ENCODE peak calls at places on chromosome 18, in four cellular contexts. E, T, K and X are unnamed samples.

GRCh38 chr18:24039666-24040065 is 25.1 kb downstream of the TTC39C start:
- DNase-seq in E (no peak), K (no peak), T (no peak), X (no peak)

GRCh38 chr18:25072205-25072604 is 279.8 kb downstream of the ZNF521 start:
- DNase-seq in K (no peak), E (no peak), T (no peak), X (no peak)

GRCh38 chr18:76805221-76805620 is 17.1 kb upstream of the ZNF236 start:
- DNase-seq in K (peak; percentile 17), E (no peak), T (no peak), X (peak; percentile 38)

GRCh38 chr18:26091047-26091630 is 726 bp upstream of the SS18 start:
- DNase-seq in E (no peak), K (no peak), T (peak; percentile 51), X (peak; percentile 54)

GRCh38 chr18:67520276-67521035 is 3.9 kb upstream of the DSEL start:
- DNase-seq in E (no peak), K (no peak), T (no peak), X (no peak)

GRCh38 chr18:12373032-12373770 is 3.8 kb downstream of the AFG3L2 start:
- DNase-seq in E (no peak), K (no peak), T (no peak), X (no peak)

GRCh38 chr18:68454511-68455228 is 260.2 kb downstream of the TMX3 start:
- DNase-seq in E (no peak), K (no peak), T (no peak), X (no peak)

GRCh38 chr18:44826418-44827259 is 146.0 kb downstream of the SETBP1 start:
- DNase-seq in K (no peak), T (no peak), E (no peak), X (no peak)

GRCh38 chr18:25815659-25816058 is 274.8 kb downstream of the SS18 start:
- DNase-seq in T (no peak), E (no peak), K (no peak), X (no peak)

GRCh38 chr18:49667462-49667861 is 105.6 kb downstream of the LIPG start:
- DNase-seq in T (no peak), E (no peak), K (no peak), X (no peak)

GRCh38 chr18:49666045-49666444 is 104.2 kb downstream of the LIPG start:
- DNase-seq in T (no peak), K (no peak), E (no peak), X (no peak)

GRCh38 chr18:49672853-49673252 is 111.0 kb downstream of the LIPG start:
- DNase-seq in T (no peak), K (no peak), E (no peak), X (no peak)

GRCh38 chr18:49669403-49669802 is 107.5 kb downstream of the LIPG start:
- DNase-seq in T (no peak), E (no peak), K (no peak), X (no peak)

GRCh38 chr18:49668583-49669290 is 106.9 kb downstream of the LIPG start:
- DNase-seq in K (no peak), E (no peak), T (no peak), X (peak; percentile 23)
- TF ChIP-seq FOXK2 in K (no peak), E (no peak), T (no peak), X (no peak)

DNA sequence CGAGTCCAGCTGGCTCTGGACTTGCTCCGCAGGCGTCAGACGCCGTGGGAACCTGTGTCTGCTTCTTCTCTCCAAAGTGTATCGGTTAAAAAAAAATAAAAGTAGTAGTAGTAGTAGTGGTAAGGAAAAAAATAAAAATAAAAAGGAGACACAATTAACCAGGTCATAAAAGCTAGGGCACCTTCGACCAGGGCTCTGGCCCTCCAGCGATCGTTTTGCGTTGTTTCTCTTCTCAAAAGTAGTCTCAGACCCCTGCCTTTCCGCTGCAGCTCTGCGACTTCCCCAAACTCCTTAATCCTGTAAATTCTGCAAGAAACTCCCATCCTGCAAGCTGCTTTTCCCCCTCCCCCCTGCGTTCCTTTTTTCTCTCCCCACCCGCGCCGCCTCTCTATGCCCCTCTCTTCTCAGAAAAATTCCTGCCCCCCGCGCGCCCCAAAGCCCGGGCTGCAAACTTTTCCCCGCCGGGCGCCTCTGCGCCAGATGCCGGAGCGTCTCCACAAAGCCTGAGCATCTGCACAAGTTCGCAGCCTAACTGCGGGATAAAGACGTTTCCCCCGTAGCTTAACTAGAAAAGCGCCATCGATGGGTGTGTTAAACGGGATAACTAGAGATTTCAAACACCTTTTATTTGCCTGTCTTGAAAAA is 1.9 kb upstream of the SALL3 start:
- DNase-seq in E (no peak), K (no peak), T (no peak), X (no peak)
- TF ChIP-seq FOXK2 in E (no peak), K (no peak), T (no peak), X (no peak)

DNA sequence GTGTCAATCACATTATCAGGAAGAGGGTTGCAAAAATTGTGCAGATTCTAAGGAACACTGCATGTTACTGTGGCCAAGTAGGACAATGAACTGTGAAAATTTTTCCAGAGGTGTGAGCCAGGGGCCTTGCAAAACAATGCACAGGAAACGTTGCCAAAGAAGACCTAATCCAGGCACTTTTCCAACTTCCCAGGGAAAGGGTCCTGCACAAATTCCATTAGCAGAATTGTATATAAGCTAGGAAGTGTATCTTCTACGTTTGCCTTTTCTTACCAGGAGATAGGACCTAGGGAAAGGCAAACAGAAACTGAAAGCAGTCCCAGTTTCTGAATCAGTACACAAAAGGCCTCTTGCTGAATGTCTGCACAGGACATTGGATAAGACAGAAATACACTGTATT is 1888.3 kb upstream of the CELF4 start:
- DNase-seq in T (no peak), K (no peak), E (no peak), X (peak; percentile 30)
- TF ChIP-seq FOXK2 in T (no peak), K (no peak), E (no peak), X (no peak)

DNA sequence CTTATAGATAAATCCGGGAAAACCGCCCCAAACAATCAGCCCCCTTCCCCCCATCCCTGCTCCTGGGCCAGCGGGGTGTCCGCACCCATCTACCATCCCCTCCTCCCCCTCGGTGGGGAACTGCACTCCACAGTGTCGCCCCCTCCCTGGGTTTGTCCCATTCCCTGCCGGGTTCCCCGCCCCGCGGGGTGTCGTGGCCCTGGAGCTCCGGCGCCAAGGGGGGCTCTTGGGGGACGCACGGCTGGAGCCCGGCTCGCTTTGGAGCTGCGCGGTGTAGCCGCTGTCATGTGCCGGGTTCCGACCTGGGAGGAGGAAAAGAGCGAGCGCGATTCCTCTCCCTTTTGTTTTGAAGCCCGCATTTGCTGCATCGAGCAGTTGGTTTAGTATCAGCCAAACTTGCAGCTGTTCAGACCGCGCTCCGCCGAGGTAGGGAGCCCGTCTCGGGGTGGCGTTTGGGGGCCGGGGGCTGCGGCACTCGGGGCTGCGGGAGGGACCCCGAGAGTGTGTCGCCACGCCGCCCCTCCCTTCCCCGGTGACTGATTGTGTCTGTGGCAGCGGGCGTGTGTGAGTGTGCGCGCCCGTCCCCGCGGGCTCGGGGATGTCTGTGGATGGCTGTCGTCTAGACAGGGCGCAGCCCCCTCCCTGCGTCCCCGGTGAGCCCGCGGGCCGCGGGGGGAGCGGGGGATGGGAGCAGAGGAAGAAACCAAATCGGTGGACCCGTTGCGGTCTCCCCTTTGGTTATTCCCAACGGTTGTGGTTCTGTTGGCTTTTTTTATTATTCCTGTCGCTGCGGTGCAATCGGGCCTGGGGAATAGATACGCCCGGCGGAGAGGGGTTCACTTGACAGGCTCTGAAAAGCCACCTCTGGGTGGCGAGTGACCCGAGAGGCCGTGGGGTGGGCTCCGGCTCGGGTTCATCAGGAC is 836 bp downstream of the CTIF start:
- DNase-seq in T (no peak), E (peak; percentile 17), K (peak; percentile 30), X (no peak)
- TF ChIP-seq FOXK2 in T (no peak), E (no peak), K (no peak), X (no peak)

GRCh38 chr18:36355511-36355910 is 58.0 kb downstream of the FHOD3 start:
- DNase-seq in K (no peak), E (no peak), T (no peak), X (no peak)
- TF ChIP-seq FOXK2 in K (no peak), E (no peak), T (no peak), X (no peak)

DNA sequence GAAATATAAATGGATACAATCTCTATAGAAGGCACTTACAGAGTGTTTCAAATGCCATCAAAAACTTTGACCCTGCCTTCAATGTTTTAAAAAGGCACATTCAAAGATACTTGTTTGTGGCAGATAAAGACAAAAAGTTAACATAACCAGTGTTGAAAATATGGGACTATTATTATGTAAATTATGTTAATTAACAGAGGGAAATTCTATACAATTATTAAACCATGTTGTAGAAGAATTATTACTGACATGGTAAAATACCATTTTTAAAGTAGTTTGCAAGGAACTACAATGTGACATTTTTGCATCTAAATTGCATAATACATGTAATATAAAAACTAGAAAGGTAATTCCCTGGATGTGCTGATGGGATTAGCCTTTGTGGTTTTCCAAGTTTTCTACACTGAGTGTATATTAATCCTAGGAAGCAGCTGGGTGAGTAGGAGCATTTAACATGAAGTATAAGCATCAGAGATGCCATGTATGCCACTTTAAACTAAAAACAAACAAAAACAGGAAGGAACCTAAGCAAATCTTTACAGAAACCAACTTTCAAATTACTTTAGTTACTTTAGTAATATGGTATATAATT is 21.7 kb downstream of the MIB1 start:
- DNase-seq in T (no peak), K (no peak), E (no peak), X (no peak)
- TF ChIP-seq FOXK2 in T (no peak), K (no peak), E (no peak), X (no peak)

DNA sequence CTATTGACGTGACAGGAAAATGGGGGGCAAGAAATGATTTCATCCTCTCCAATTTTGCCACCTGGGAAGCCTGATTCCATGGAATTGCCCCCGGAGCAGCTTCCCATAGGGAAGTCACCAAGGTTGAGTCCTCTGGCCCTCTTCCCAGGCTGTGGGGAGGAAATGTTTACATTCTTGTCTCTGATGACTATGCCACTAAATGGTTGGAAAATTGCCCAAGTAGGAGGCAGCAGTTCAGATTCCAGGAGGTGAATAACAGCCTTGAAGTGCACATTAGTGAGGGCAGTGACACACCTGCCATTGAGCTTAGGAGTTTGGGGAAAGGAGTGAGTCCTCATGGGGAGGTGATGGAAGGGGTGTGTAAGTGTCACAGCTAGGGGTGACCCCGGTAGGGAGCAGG is 449.2 kb upstream of the DCC start:
- DNase-seq in E (no peak), T (no peak), K (no peak), X (no peak)
- TF ChIP-seq FOXK2 in E (no peak), T (no peak), K (no peak), X (no peak)